ENCODE peak calls at places on chromosomes 3 and 15, in six cellular contexts. One of them, this sample, is unnamed.

GRCh38 chr3:126266291-126266840 is 86.0 kb upstream of the ALDH1L1 start:
- DNase-seq in hepatic stellate cell: no peak
- DNase-seq in activated CD4-positive, alpha-beta T cell treated with anti-CD3 and anti-CD28 coated beads, Interleukin-2, amount 10 ng/mL, durations not matched to agents 7 days and 5 days: no peak
- DNase-seq in head of caudate nucleus: peak
- DNase-seq in lung: peak
- DNase-seq in GM13976: no peak
- DNase-seq in this sample: peak

GRCh38 chr15:85330941-85331588 is 49.3 kb upstream of the AKAP13 start:
- DNase-seq in hepatic stellate cell: peak
- DNase-seq in activated CD4-positive, alpha-beta T cell treated with anti-CD3 and anti-CD28 coated beads, Interleukin-2, amount 10 ng/mL, durations not matched to agents 7 days and 5 days: peak
- DNase-seq in head of caudate nucleus: peak
- DNase-seq in lung: peak
- DNase-seq in GM13976: peak
- DNase-seq in this sample: peak

GRCh38 chr3:100682056-100682853 is 27.0 kb upstream of the TFG start:
- DNase-seq in hepatic stellate cell: no peak
- DNase-seq in activated CD4-positive, alpha-beta T cell treated with anti-CD3 and anti-CD28 coated beads, Interleukin-2, amount 10 ng/mL, durations not matched to agents 7 days and 5 days: no peak
- DNase-seq in head of caudate nucleus: no peak
- DNase-seq in lung: peak
- DNase-seq in GM13976: no peak
- DNase-seq in this sample: no peak

GRCh38 chr3:186098740-186099139 is 10.1 kb downstream of the ETV5 start:
- DNase-seq in hepatic stellate cell: no peak
- DNase-seq in activated CD4-positive, alpha-beta T cell treated with anti-CD3 and anti-CD28 coated beads, Interleukin-2, amount 10 ng/mL, durations not matched to agents 7 days and 5 days: no peak
- DNase-seq in head of caudate nucleus: no peak
- DNase-seq in lung: no peak
- DNase-seq in GM13976: no peak
- DNase-seq in this sample: no peak

GRCh38 chr3:111720681-111721380 is 125.7 kb upstream of the ZBED2 start:
- DNase-seq in hepatic stellate cell: no peak
- DNase-seq in activated CD4-positive, alpha-beta T cell treated with anti-CD3 and anti-CD28 coated beads, Interleukin-2, amount 10 ng/mL, durations not matched to agents 7 days and 5 days: no peak
- DNase-seq in head of caudate nucleus: no peak
- DNase-seq in lung: no peak
- DNase-seq in GM13976: no peak
- DNase-seq in this sample: no peak

GRCh38 chr3:22977042-22977441 is 226.1 kb upstream of the UBE2E2 start:
- DNase-seq in hepatic stellate cell: no peak
- DNase-seq in activated CD4-positive, alpha-beta T cell treated with anti-CD3 and anti-CD28 coated beads, Interleukin-2, amount 10 ng/mL, durations not matched to agents 7 days and 5 days: no peak
- DNase-seq in head of caudate nucleus: no peak
- DNase-seq in lung: no peak
- DNase-seq in GM13976: no peak
- DNase-seq in this sample: no peak

GRCh38 chr3:10396083-10396482 is 75.2 kb upstream of the SEC13 start:
- DNase-seq in hepatic stellate cell: no peak
- DNase-seq in activated CD4-positive, alpha-beta T cell treated with anti-CD3 and anti-CD28 coated beads, Interleukin-2, amount 10 ng/mL, durations not matched to agents 7 days and 5 days: no peak
- DNase-seq in head of caudate nucleus: no peak
- DNase-seq in lung: no peak
- DNase-seq in GM13976: no peak
- DNase-seq in this sample: no peak

GRCh38 chr3:114706591-114707224 is 412.9 kb downstream of the TIGIT start:
- DNase-seq in hepatic stellate cell: no peak
- DNase-seq in activated CD4-positive, alpha-beta T cell treated with anti-CD3 and anti-CD28 coated beads, Interleukin-2, amount 10 ng/mL, durations not matched to agents 7 days and 5 days: no peak
- DNase-seq in head of caudate nucleus: no peak
- DNase-seq in lung: no peak
- DNase-seq in GM13976: peak
- DNase-seq in this sample: no peak

GRCh38 chr3:63390831-63391230 is 112.7 kb downstream of the SYNPR start:
- DNase-seq in hepatic stellate cell: peak
- DNase-seq in activated CD4-positive, alpha-beta T cell treated with anti-CD3 and anti-CD28 coated beads, Interleukin-2, amount 10 ng/mL, durations not matched to agents 7 days and 5 days: no peak
- DNase-seq in head of caudate nucleus: no peak
- DNase-seq in lung: no peak
- DNase-seq in GM13976: no peak
- DNase-seq in this sample: no peak

GRCh38 chr3:188546835-188547670 is 393.1 kb downstream of the LPP start:
- DNase-seq in hepatic stellate cell: no peak
- DNase-seq in activated CD4-positive, alpha-beta T cell treated with anti-CD3 and anti-CD28 coated beads, Interleukin-2, amount 10 ng/mL, durations not matched to agents 7 days and 5 days: no peak
- DNase-seq in head of caudate nucleus: no peak
- DNase-seq in lung: no peak
- DNase-seq in GM13976: no peak
- DNase-seq in this sample: no peak

GRCh38 chr3:64456674-64457073 is 231.1 kb downstream of the ADAMTS9 start:
- DNase-seq in hepatic stellate cell: no peak
- DNase-seq in activated CD4-positive, alpha-beta T cell treated with anti-CD3 and anti-CD28 coated beads, Interleukin-2, amount 10 ng/mL, durations not matched to agents 7 days and 5 days: no peak
- DNase-seq in head of caudate nucleus: no peak
- DNase-seq in lung: no peak
- DNase-seq in GM13976: no peak
- DNase-seq in this sample: no peak

GRCh38 chr15:52727825-52728224 is 48.6 kb upstream of the ATOSA start:
- DNase-seq in hepatic stellate cell: no peak
- DNase-seq in activated CD4-positive, alpha-beta T cell treated with anti-CD3 and anti-CD28 coated beads, Interleukin-2, amount 10 ng/mL, durations not matched to agents 7 days and 5 days: no peak
- DNase-seq in head of caudate nucleus: no peak
- DNase-seq in lung: no peak
- DNase-seq in GM13976: no peak
- DNase-seq in this sample: no peak

GRCh38 chr15:64146885-64147681 is 4.4 kb upstream of the SNX22 start:
- DNase-seq in hepatic stellate cell: no peak
- DNase-seq in activated CD4-positive, alpha-beta T cell treated with anti-CD3 and anti-CD28 coated beads, Interleukin-2, amount 10 ng/mL, durations not matched to agents 7 days and 5 days: no peak
- DNase-seq in head of caudate nucleus: peak
- DNase-seq in lung: no peak
- DNase-seq in GM13976: no peak
- DNase-seq in this sample: no peak

GRCh38 chr3:55203006-55203405 is 275.1 kb upstream of the LRTM1 start:
- DNase-seq in hepatic stellate cell: no peak
- DNase-seq in activated CD4-positive, alpha-beta T cell treated with anti-CD3 and anti-CD28 coated beads, Interleukin-2, amount 10 ng/mL, durations not matched to agents 7 days and 5 days: no peak
- DNase-seq in head of caudate nucleus: no peak
- DNase-seq in lung: no peak
- DNase-seq in GM13976: no peak
- DNase-seq in this sample: no peak

This sample was measured in ureter.